ENCODE peak calls at places on chromosomes 11 and 22, in six cellular contexts. One of them, this sample, is unnamed.

GRCh38 chr22:35337932-35338331 is 38.2 kb downstream of the TOM1 start:
- DNase-seq in SK-N-SH: no peak
- DNase-seq in GM12878: no peak
- DNase-seq in HCT116: no peak
- DNase-seq in K562: peak
- DNase-seq in H1: no peak
- DNase-seq in this sample: no peak

GRCh38 chr11:103959279-103959930 is 77.0 kb upstream of the DDI1 start:
- DNase-seq in K562: no peak
- DNase-seq in H1: no peak
- DNase-seq in HCT116: no peak
- DNase-seq in GM12878: peak
- DNase-seq in SK-N-SH: no peak
- DNase-seq in this sample: no peak

GRCh38 chr22:44392446-44392921 is 79.7 kb upstream of the SHISAL1 start:
- DNase-seq in GM12878: no peak
- DNase-seq in HCT116: no peak
- DNase-seq in K562: no peak
- DNase-seq in H1: no peak
- DNase-seq in SK-N-SH: no peak
- DNase-seq in this sample: no peak

GRCh38 chr22:25019427-25020184 is 67.1 kb downstream of the KIAA1671 start:
- DNase-seq in SK-N-SH: no peak
- DNase-seq in HCT116: no peak
- DNase-seq in H1: no peak
- DNase-seq in GM12878: no peak
- DNase-seq in K562: no peak
- DNase-seq in this sample: no peak

GRCh38 chr11:17778956-17779860 is 44.6 kb downstream of the KCNC1 start:
- DNase-seq in H1: no peak
- DNase-seq in K562: no peak
- DNase-seq in GM12878: no peak
- DNase-seq in HCT116: no peak
- DNase-seq in SK-N-SH: no peak
- DNase-seq in this sample: no peak

GRCh38 chr11:69969890-69970784 is 108.0 kb upstream of the ANO1 start:
- DNase-seq in H1: no peak
- DNase-seq in GM12878: no peak
- DNase-seq in SK-N-SH: no peak
- DNase-seq in HCT116: no peak
- DNase-seq in K562: peak
- DNase-seq in this sample: no peak

GRCh38 chr11:132994038-132994502 is 538.2 kb downstream of the OPCML start:
- DNase-seq in K562: no peak
- DNase-seq in GM12878: no peak
- DNase-seq in H1: no peak
- DNase-seq in SK-N-SH: peak
- DNase-seq in HCT116: no peak
- DNase-seq in this sample: no peak

GRCh38 chr22:46905415-46905814 is 143.0 kb downstream of the TBC1D22A start:
- DNase-seq in GM12878: no peak
- DNase-seq in H1: no peak
- DNase-seq in K562: no peak
- DNase-seq in SK-N-SH: no peak
- DNase-seq in HCT116: no peak
- DNase-seq in this sample: no peak

GRCh38 chr11:8038811-8039529 is 42.0 kb upstream of the TUB start:
- DNase-seq in H1: no peak
- DNase-seq in HCT116: no peak
- DNase-seq in GM12878: no peak
- DNase-seq in K562: no peak
- DNase-seq in SK-N-SH: no peak
- DNase-seq in this sample: no peak

GRCh38 chr11:68649851-68650555 is 34.3 kb upstream of the GAL start:
- DNase-seq in K562: no peak
- DNase-seq in H1: no peak
- DNase-seq in HCT116: no peak
- DNase-seq in SK-N-SH: no peak
- DNase-seq in GM12878: no peak
- DNase-seq in this sample: no peak

GRCh38 chr11:89452780-89453179 is 38.4 kb downstream of the NOX4 start:
- DNase-seq in HCT116: no peak
- DNase-seq in H1: no peak
- DNase-seq in GM12878: no peak
- DNase-seq in K562: no peak
- DNase-seq in SK-N-SH: no peak
- DNase-seq in this sample: no peak

GRCh38 chr11:62266558-62266957 is 3.4 kb upstream of the SCGB2A2 start:
- DNase-seq in GM12878: no peak
- DNase-seq in HCT116: no peak
- DNase-seq in K562: no peak
- DNase-seq in SK-N-SH: no peak
- DNase-seq in H1: no peak
- DNase-seq in this sample: no peak

GRCh38 chr11:46564459-46564858 is 29.4 kb downstream of the AMBRA1 start:
- DNase-seq in SK-N-SH: no peak
- DNase-seq in H1: no peak
- DNase-seq in K562: no peak
- DNase-seq in GM12878: no peak
- DNase-seq in HCT116: no peak
- DNase-seq in this sample: no peak

GRCh38 chr22:23068832-23069385 is 1.4 kb upstream of the GNAZ start:
- DNase-seq in K562: no peak
- DNase-seq in HCT116: no peak
- DNase-seq in GM12878: no peak
- DNase-seq in H1: no peak
- DNase-seq in SK-N-SH: no peak
- DNase-seq in this sample: no peak

GRCh38 chr22:21615731-21616130 is 14.1 kb downstream of the YDJC start:
- DNase-seq in GM12878: no peak
- DNase-seq in HCT116: no peak
- DNase-seq in H1: no peak
- DNase-seq in K562: no peak
- DNase-seq in SK-N-SH: no peak
- DNase-seq in this sample: no peak

GRCh38 chr11:109971184-109971523 is 122.0 kb upstream of the ZC3H12C start:
- DNase-seq in K562: no peak
- DNase-seq in GM12878: no peak
- DNase-seq in H1: no peak
- DNase-seq in SK-N-SH: no peak
- DNase-seq in HCT116: no peak
- DNase-seq in this sample: no peak

GRCh38 chr22:48633996-48634836 is 1193.5 kb downstream of the BRD1 start:
- DNase-seq in SK-N-SH: no peak
- DNase-seq in HCT116: no peak
- DNase-seq in GM12878: no peak
- DNase-seq in K562: no peak
- DNase-seq in H1: no peak
- DNase-seq in this sample: no peak

GRCh38 chr22:45692549-45692948 is 20.9 kb downstream of the ATXN10 start:
- DNase-seq in SK-N-SH: no peak
- DNase-seq in K562: no peak
- DNase-seq in H1: no peak
- DNase-seq in HCT116: no peak
- DNase-seq in GM12878: no peak
- DNase-seq in this sample: no peak

GRCh38 chr22:30575859-30576258 is 1.4 kb upstream of the GAL3ST1 start:
- DNase-seq in SK-N-SH: no peak
- DNase-seq in H1: no peak
- DNase-seq in GM12878: no peak
- DNase-seq in K562: no peak
- DNase-seq in HCT116: no peak
- DNase-seq in this sample: no peak

GRCh38 chr22:30575011-30575671 is 676 bp upstream of the GAL3ST1 start:
- DNase-seq in SK-N-SH: peak
- DNase-seq in K562: no peak
- DNase-seq in HCT116: no peak
- DNase-seq in H1: no peak
- DNase-seq in GM12878: no peak
- DNase-seq in this sample: no peak

GRCh38 chr22:30572840-30573593 is 1.4 kb downstream of the GAL3ST1 start:
- DNase-seq in GM12878: no peak
- DNase-seq in HCT116: no peak
- DNase-seq in K562: no peak
- DNase-seq in H1: no peak
- DNase-seq in SK-N-SH: no peak
- DNase-seq in this sample: no peak

GRCh38 chr22:30573594-30574094 is 821 bp downstream of the GAL3ST1 start:
- DNase-seq in HCT116: no peak
- DNase-seq in H1: no peak
- DNase-seq in SK-N-SH: no peak
- DNase-seq in K562: no peak
- DNase-seq in GM12878: no peak
- DNase-seq in this sample: no peak

GRCh38 chr22:30574095-30574981 is at the start of gene GAL3ST1:
- DNase-seq in SK-N-SH: peak
- DNase-seq in GM12878: no peak
- DNase-seq in HCT116: no peak
- DNase-seq in H1: no peak
- DNase-seq in K562: no peak
- DNase-seq in this sample: no peak
- TF ChIP-seq JUND in SK-N-SH: no peak
- TF ChIP-seq JUND in GM12878: no peak
- TF ChIP-seq JUND in HCT116: no peak
- TF ChIP-seq JUND in H1: no peak
- TF ChIP-seq JUND in K562: no peak
- TF ChIP-seq JUND in this sample: no peak

GRCh38 chr11:33534575-33534974 is 166.1 kb downstream of the C11orf91 start:
- DNase-seq in H1: no peak
- DNase-seq in K562: no peak
- DNase-seq in HCT116: no peak
- DNase-seq in SK-N-SH: no peak
- DNase-seq in GM12878: no peak
- DNase-seq in this sample: no peak
- TF ChIP-seq JUND in H1: no peak
- TF ChIP-seq JUND in K562: no peak
- TF ChIP-seq JUND in HCT116: no peak
- TF ChIP-seq JUND in SK-N-SH: no peak
- TF ChIP-seq JUND in GM12878: no peak
- TF ChIP-seq JUND in this sample: no peak

GRCh38 chr11:16528639-16529038 is 172.3 kb upstream of the SOX6 start:
- DNase-seq in HCT116: no peak
- DNase-seq in H1: no peak
- DNase-seq in SK-N-SH: no peak
- DNase-seq in GM12878: no peak
- DNase-seq in K562: no peak
- DNase-seq in this sample: no peak
- TF ChIP-seq JUND in HCT116: no peak
- TF ChIP-seq JUND in H1: no peak
- TF ChIP-seq JUND in SK-N-SH: no peak
- TF ChIP-seq JUND in GM12878: no peak
- TF ChIP-seq JUND in K562: no peak
- TF ChIP-seq JUND in this sample: no peak

GRCh38 chr11:93480756-93481155 is 62.4 kb downstream of the SMCO4 start:
- DNase-seq in SK-N-SH: no peak
- DNase-seq in HCT116: no peak
- DNase-seq in H1: no peak
- DNase-seq in GM12878: no peak
- DNase-seq in K562: no peak
- DNase-seq in this sample: no peak

GRCh38 chr11:93478841-93479240 is 64.3 kb downstream of the SMCO4 start:
- DNase-seq in GM12878: no peak
- DNase-seq in H1: no peak
- DNase-seq in HCT116: no peak
- DNase-seq in K562: no peak
- DNase-seq in SK-N-SH: no peak
- DNase-seq in this sample: no peak

GRCh38 chr11:93481696-93482095 is 61.5 kb downstream of the SMCO4 start:
- DNase-seq in HCT116: no peak
- DNase-seq in K562: no peak
- DNase-seq in SK-N-SH: no peak
- DNase-seq in H1: no peak
- DNase-seq in GM12878: no peak
- DNase-seq in this sample: peak

GRCh38 chr11:93484716-93485115 is 58.5 kb downstream of the SMCO4 start:
- DNase-seq in K562: no peak
- DNase-seq in SK-N-SH: peak
- DNase-seq in HCT116: no peak
- DNase-seq in H1: no peak
- DNase-seq in GM12878: no peak
- DNase-seq in this sample: no peak

GRCh38 chr11:93481279-93481678 is 61.9 kb downstream of the SMCO4 start:
- DNase-seq in GM12878: no peak
- DNase-seq in SK-N-SH: no peak
- DNase-seq in H1: no peak
- DNase-seq in K562: no peak
- DNase-seq in HCT116: no peak
- DNase-seq in this sample: no peak
- TF ChIP-seq JUND in GM12878: no peak
- TF ChIP-seq JUND in SK-N-SH: no peak
- TF ChIP-seq JUND in H1: no peak
- TF ChIP-seq JUND in K562: no peak
- TF ChIP-seq JUND in HCT116: no peak
- TF ChIP-seq JUND in this sample: no peak

GRCh38 chr22:33274941-33275443 is 216.8 kb upstream of the SYN3 start:
- DNase-seq in K562: no peak
- DNase-seq in HCT116: no peak
- DNase-seq in H1: no peak
- DNase-seq in SK-N-SH: peak
- DNase-seq in GM12878: no peak
- DNase-seq in this sample: no peak
- TF ChIP-seq JUND in K562: no peak
- TF ChIP-seq JUND in HCT116: no peak
- TF ChIP-seq JUND in H1: no peak
- TF ChIP-seq JUND in SK-N-SH: no peak
- TF ChIP-seq JUND in GM12878: no peak
- TF ChIP-seq JUND in this sample: no peak

GRCh38 chr22:37498289-37498909 is 12.2 kb upstream of the MFNG start:
- DNase-seq in GM12878: peak
- DNase-seq in SK-N-SH: peak
- DNase-seq in H1: peak
- DNase-seq in K562: peak
- DNase-seq in HCT116: no peak
- DNase-seq in this sample: no peak
- TF ChIP-seq JUND in GM12878: no peak
- TF ChIP-seq JUND in SK-N-SH: no peak
- TF ChIP-seq JUND in H1: no peak
- TF ChIP-seq JUND in K562: no peak
- TF ChIP-seq JUND in HCT116: no peak
- TF ChIP-seq JUND in this sample: no peak

This sample was measured in T47D.